ENCODE peak calls at places on chromosomes 3 and 15, in four cellular contexts. One of them, this sample, is unnamed.

GRCh38 chr3:9831253-9831652 is 12.6 kb downstream of the RPUSD3 start:
- DNase-seq in stomach: no peak
- DNase-seq in H1: no peak
- DNase-seq in uterus: no peak
- DNase-seq in this sample: no peak

GRCh38 chr3:118987466-118987865 is 47.2 kb downstream of the IGSF11 start:
- DNase-seq in stomach: peak; percentile 69
- DNase-seq in H1: no peak
- DNase-seq in uterus: no peak
- DNase-seq in this sample: no peak

GRCh38 chr15:86382341-86382740 is 302.7 kb downstream of the AGBL1 start:
- DNase-seq in stomach: no peak
- DNase-seq in H1: no peak
- DNase-seq in uterus: no peak
- DNase-seq in this sample: no peak

GRCh38 chr3:63644212-63644777 is 8.2 kb upstream of the SNTN start:
- DNase-seq in stomach: no peak
- DNase-seq in H1: no peak
- DNase-seq in uterus: no peak
- DNase-seq in this sample: no peak

GRCh38 chr15:46442901-46443590 is 808.2 kb downstream of the SQOR start:
- DNase-seq in stomach: no peak
- DNase-seq in H1: no peak
- DNase-seq in uterus: no peak
- DNase-seq in this sample: no peak

GRCh38 chr3:197730200-197730599 is 6.5 kb downstream of the RUBCN start:
- DNase-seq in stomach: no peak
- DNase-seq in H1: no peak
- DNase-seq in uterus: no peak
- DNase-seq in this sample: peak; percentile 76

GRCh38 chr3:20225769-20226168 is 39.8 kb upstream of the SGO1 start:
- DNase-seq in stomach: no peak
- DNase-seq in H1: no peak
- DNase-seq in uterus: no peak
- DNase-seq in this sample: no peak

GRCh38 chr15:60362318-60363023 is 35.3 kb downstream of the ANXA2 start:
- DNase-seq in stomach: no peak
- DNase-seq in H1: no peak
- DNase-seq in uterus: no peak
- DNase-seq in this sample: peak; percentile 34

GRCh38 chr3:58683001-58683845 is 16.6 kb upstream of the FAM3D start:
- DNase-seq in stomach: no peak
- DNase-seq in H1: no peak
- DNase-seq in uterus: no peak
- DNase-seq in this sample: peak; percentile 23

GRCh38 chr15:56468271-56468912 is 3.5 kb upstream of the MNS1 start:
- DNase-seq in stomach: no peak
- DNase-seq in H1: no peak
- DNase-seq in uterus: no peak
- DNase-seq in this sample: no peak

DNA sequence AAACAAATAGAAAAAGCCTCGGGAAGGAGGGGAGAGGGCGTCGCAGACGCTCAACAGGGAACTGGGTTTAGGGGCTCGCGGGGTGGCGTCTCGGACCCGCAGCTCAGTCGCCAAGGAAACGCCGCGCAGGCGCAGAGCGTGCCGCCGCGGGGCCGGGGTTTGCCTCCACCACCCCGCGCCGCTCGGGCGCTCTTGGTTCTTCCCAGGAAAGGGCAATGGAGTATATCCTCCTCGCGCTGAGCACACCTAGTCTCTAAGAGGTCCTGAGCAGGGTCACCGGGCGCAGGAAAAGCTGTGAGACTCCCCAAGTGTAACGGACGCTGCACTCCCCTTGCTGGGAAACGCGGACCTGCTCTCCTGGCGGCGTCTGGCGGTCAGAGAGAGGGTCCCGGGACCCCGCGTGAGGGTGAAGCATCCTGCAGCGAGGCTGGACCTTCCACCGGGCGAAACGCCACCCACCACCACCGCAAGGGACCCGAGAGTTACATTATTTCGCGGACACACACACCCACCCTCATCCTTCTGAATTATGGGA is 713 bp downstream of the PLCH1 start:
- DNase-seq in stomach: peak; percentile 71
- DNase-seq in H1: peak; percentile 96
- DNase-seq in uterus: peak; percentile 34
- DNase-seq in this sample: peak; percentile 76
- TF ChIP-seq POLR2A in stomach: no peak
- TF ChIP-seq POLR2A in H1: no peak
- TF ChIP-seq POLR2A in uterus: no peak
- TF ChIP-seq POLR2A in this sample: no peak

GRCh38 chr15:68228971-68229385 is 550 bp downstream of the CLN6 start:
- DNase-seq in stomach: no peak
- DNase-seq in H1: no peak
- DNase-seq in uterus: no peak
- DNase-seq in this sample: peak; percentile 23
- TF ChIP-seq POLR2A in stomach: no peak
- TF ChIP-seq POLR2A in H1: no peak
- TF ChIP-seq POLR2A in uterus: no peak
- TF ChIP-seq POLR2A in this sample: no peak

GRCh38 chr15:32840481-32841245 is 122.9 kb downstream of the GREM1 start:
- DNase-seq in stomach: no peak
- DNase-seq in H1: no peak
- DNase-seq in uterus: no peak
- DNase-seq in this sample: no peak
- TF ChIP-seq POLR2A in stomach: no peak
- TF ChIP-seq POLR2A in H1: no peak
- TF ChIP-seq POLR2A in uterus: no peak
- TF ChIP-seq POLR2A in this sample: no peak

GRCh38 chr3:48297111-48297810 is 36.2 kb downstream of the SPINK8 start:
- DNase-seq in stomach: no peak
- DNase-seq in H1: no peak
- DNase-seq in uterus: no peak
- DNase-seq in this sample: no peak

GRCh38 chr3:48301814-48302194 is 31.7 kb downstream of the SPINK8 start:
- DNase-seq in stomach: peak; percentile 26
- DNase-seq in H1: no peak
- DNase-seq in uterus: no peak
- DNase-seq in this sample: peak; percentile 17

GRCh38 chr3:48299746-48300361 is 33.6 kb downstream of the SPINK8 start:
- DNase-seq in stomach: no peak
- DNase-seq in H1: no peak
- DNase-seq in uterus: no peak
- DNase-seq in this sample: no peak

GRCh38 chr3:48303021-48303420 is 30.4 kb downstream of the SPINK8 start:
- DNase-seq in stomach: no peak
- DNase-seq in H1: no peak
- DNase-seq in uterus: no peak
- DNase-seq in this sample: no peak

DNA sequence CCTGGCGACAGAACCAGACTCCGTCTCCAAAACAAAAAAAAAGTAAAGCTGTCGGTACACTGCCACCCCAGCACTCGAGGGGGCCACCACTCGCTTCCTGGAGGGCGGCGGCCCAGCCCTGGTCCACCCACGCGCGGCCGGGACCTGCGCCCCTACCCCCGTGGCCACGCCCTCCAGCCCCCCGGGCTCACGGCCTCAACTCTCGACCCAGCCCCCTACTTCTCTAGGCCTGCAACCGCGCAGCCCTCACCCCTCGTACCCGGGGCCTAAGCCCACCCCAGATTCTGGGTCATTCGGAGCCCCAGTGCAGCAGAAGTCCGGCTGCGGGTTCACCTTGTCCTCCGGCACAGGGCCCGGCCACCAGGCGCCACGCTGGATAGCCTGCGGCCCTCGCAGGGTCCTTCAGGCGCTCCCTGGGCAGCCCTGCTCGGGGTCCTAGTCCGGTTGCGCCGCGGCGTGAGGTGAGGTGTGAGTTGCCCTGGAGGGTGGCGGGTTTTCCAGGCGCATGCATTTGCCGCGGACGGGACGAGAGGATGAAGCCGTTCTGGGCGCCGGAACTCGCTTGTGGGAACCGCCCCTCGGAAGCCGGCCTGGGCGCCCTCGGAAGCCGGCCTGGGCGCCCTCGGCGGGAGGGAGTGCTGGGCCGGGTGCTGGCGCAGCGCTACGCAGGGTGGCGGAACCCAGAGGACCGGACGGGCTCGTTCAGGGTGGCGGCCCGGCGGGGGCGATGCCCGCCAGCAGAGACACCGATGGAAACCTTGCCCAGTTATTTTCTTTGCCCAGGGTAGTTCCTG is 32.2 kb downstream of the SPINK8 start:
- DNase-seq in stomach: peak; percentile 92
- DNase-seq in H1: peak; percentile 97
- DNase-seq in uterus: peak; percentile 92
- DNase-seq in this sample: peak; percentile 84
- TF ChIP-seq POLR2A in stomach: peak; percentile 13
- TF ChIP-seq POLR2A in H1: peak; percentile 76
- TF ChIP-seq POLR2A in uterus: peak; percentile 76
- TF ChIP-seq POLR2A in this sample: peak; percentile 73

GRCh38 chr3:124621498-124621897 is 108.8 kb upstream of the UMPS start:
- DNase-seq in stomach: no peak
- DNase-seq in H1: no peak
- DNase-seq in uterus: no peak
- DNase-seq in this sample: no peak

GRCh38 chr3:124619887-124620599 is 110.2 kb upstream of the UMPS start:
- DNase-seq in stomach: no peak
- DNase-seq in H1: no peak
- DNase-seq in uterus: no peak
- DNase-seq in this sample: no peak

GRCh38 chr3:124625084-124625483 is 105.2 kb upstream of the UMPS start:
- DNase-seq in stomach: no peak
- DNase-seq in H1: no peak
- DNase-seq in uterus: no peak
- DNase-seq in this sample: no peak

GRCh38 chr3:124617177-124617576 is 113.1 kb upstream of the UMPS start:
- DNase-seq in stomach: no peak
- DNase-seq in H1: no peak
- DNase-seq in uterus: no peak
- DNase-seq in this sample: no peak

GRCh38 chr3:124620600-124621063 is 109.6 kb upstream of the UMPS start:
- DNase-seq in stomach: peak; percentile 54
- DNase-seq in H1: no peak
- DNase-seq in uterus: no peak
- DNase-seq in this sample: peak; percentile 30
- TF ChIP-seq POLR2A in stomach: no peak
- TF ChIP-seq POLR2A in H1: no peak
- TF ChIP-seq POLR2A in uterus: no peak
- TF ChIP-seq POLR2A in this sample: no peak

GRCh38 chr3:189394599-189395121 is 222.9 kb downstream of the TPRG1 start:
- DNase-seq in stomach: no peak
- DNase-seq in H1: no peak
- DNase-seq in uterus: no peak
- DNase-seq in this sample: no peak

GRCh38 chr3:189392969-189393368 is 221.2 kb downstream of the TPRG1 start:
- DNase-seq in stomach: peak; percentile 71
- DNase-seq in H1: no peak
- DNase-seq in uterus: no peak
- DNase-seq in this sample: peak; percentile 33

GRCh38 chr3:189393598-189393997 is 221.8 kb downstream of the TPRG1 start:
- DNase-seq in stomach: no peak
- DNase-seq in H1: no peak
- DNase-seq in uterus: no peak
- DNase-seq in this sample: no peak

GRCh38 chr3:189386739-189387138 is 215.0 kb downstream of the TPRG1 start:
- DNase-seq in stomach: no peak
- DNase-seq in H1: no peak
- DNase-seq in uterus: no peak
- DNase-seq in this sample: no peak

DNA sequence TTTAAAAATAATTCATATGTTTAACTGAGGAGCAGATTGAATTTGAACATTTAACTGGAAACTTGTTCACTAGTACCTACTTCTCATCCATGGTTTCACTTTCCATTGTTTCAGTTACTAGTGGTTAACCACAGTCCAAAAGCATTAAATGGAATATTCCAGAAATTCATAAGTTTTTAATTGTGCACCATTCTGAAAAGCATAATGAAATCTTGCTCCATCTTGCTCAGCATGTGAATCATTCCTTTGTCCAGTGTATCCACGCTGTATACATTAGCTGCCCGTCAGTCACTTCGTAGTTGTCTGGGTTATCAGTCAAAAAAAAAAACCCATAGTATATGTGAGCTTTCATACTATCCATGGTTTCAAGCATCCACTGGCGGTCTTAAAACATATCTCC is 217.6 kb downstream of the TPRG1 start:
- DNase-seq in stomach: no peak
- DNase-seq in H1: no peak
- DNase-seq in uterus: no peak
- DNase-seq in this sample: no peak
- TF ChIP-seq POLR2A in stomach: no peak
- TF ChIP-seq POLR2A in H1: no peak
- TF ChIP-seq POLR2A in uterus: no peak
- TF ChIP-seq POLR2A in this sample: no peak

GRCh38 chr3:48429416-48430358 is at the start of gene PLXNB1:
- DNase-seq in stomach: peak; percentile 81
- DNase-seq in H1: peak; percentile 90
- DNase-seq in uterus: peak; percentile 83
- DNase-seq in this sample: peak; percentile 75
- TF ChIP-seq POLR2A in stomach: no peak
- TF ChIP-seq POLR2A in H1: no peak
- TF ChIP-seq POLR2A in uterus: peak; percentile 56
- TF ChIP-seq POLR2A in this sample: no peak

This sample was measured in H54.